ENCODE peak calls at places on chromosome 2, in five cellular contexts. One of them, this sample, is unnamed.

GRCh38 chr2:231604101-231604684 is 11.5 kb downstream of the TEX44 start:
- DNase-seq in RWPE1: peak; percentile 36
- DNase-seq in B cell: peak; percentile 79
- DNase-seq in cardiac muscle cell: no peak
- DNase-seq in GM23338: peak; percentile 67
- DNase-seq in this sample: no peak

GRCh38 chr2:153770359-153770991 is 101.2 kb upstream of the GALNT13 start:
- DNase-seq in RWPE1: no peak
- DNase-seq in B cell: no peak
- DNase-seq in cardiac muscle cell: no peak
- DNase-seq in GM23338: peak; percentile 26
- DNase-seq in this sample: no peak

GRCh38 chr2:62844311-62845090 is 139.0 kb downstream of the EHBP1 start:
- DNase-seq in RWPE1: no peak
- DNase-seq in B cell: no peak
- DNase-seq in cardiac muscle cell: no peak
- DNase-seq in GM23338: no peak
- DNase-seq in this sample: no peak

GRCh38 chr2:226073496-226073895 is 674.0 kb downstream of the NYAP2 start:
- DNase-seq in RWPE1: no peak
- DNase-seq in B cell: no peak
- DNase-seq in cardiac muscle cell: no peak
- DNase-seq in GM23338: no peak
- DNase-seq in this sample: no peak

GRCh38 chr2:212970132-212970531 is 181.3 kb downstream of the IKZF2 start:
- DNase-seq in RWPE1: no peak
- DNase-seq in B cell: no peak
- DNase-seq in cardiac muscle cell: no peak
- DNase-seq in GM23338: no peak
- DNase-seq in this sample: no peak

GRCh38 chr2:16407358-16407757 is 258.3 kb downstream of the CYRIA start:
- DNase-seq in RWPE1: no peak
- DNase-seq in B cell: no peak
- DNase-seq in cardiac muscle cell: peak; percentile 45
- DNase-seq in GM23338: no peak
- DNase-seq in this sample: no peak

GRCh38 chr2:183614797-183615429 is 490.7 kb downstream of the NUP35 start:
- DNase-seq in RWPE1: no peak
- DNase-seq in B cell: no peak
- DNase-seq in cardiac muscle cell: peak; percentile 23
- DNase-seq in GM23338: no peak
- DNase-seq in this sample: no peak

GRCh38 chr2:144824611-144825010 is 304.7 kb upstream of the ZEB2 start:
- DNase-seq in RWPE1: no peak
- DNase-seq in B cell: no peak
- DNase-seq in cardiac muscle cell: no peak
- DNase-seq in GM23338: no peak
- DNase-seq in this sample: no peak

GRCh38 chr2:25684577-25684976 is 11.2 kb upstream of the DTNB start:
- DNase-seq in RWPE1: no peak
- DNase-seq in B cell: no peak
- DNase-seq in cardiac muscle cell: no peak
- DNase-seq in GM23338: no peak
- DNase-seq in this sample: no peak

GRCh38 chr2:38830546-38831159 is 45.1 kb downstream of the DHX57 start:
- DNase-seq in RWPE1: no peak
- DNase-seq in B cell: no peak
- DNase-seq in cardiac muscle cell: no peak
- DNase-seq in GM23338: no peak
- DNase-seq in this sample: no peak

GRCh38 chr2:24181849-24182248 is 7.0 kb downstream of the FAM228A start:
- DNase-seq in RWPE1: no peak
- DNase-seq in B cell: no peak
- DNase-seq in cardiac muscle cell: no peak
- DNase-seq in GM23338: no peak
- DNase-seq in this sample: no peak

GRCh38 chr2:107634172-107634571 is 192.5 kb upstream of the RGPD4 start:
- DNase-seq in RWPE1: no peak
- DNase-seq in B cell: no peak
- DNase-seq in cardiac muscle cell: no peak
- DNase-seq in GM23338: no peak
- DNase-seq in this sample: no peak

DNA sequence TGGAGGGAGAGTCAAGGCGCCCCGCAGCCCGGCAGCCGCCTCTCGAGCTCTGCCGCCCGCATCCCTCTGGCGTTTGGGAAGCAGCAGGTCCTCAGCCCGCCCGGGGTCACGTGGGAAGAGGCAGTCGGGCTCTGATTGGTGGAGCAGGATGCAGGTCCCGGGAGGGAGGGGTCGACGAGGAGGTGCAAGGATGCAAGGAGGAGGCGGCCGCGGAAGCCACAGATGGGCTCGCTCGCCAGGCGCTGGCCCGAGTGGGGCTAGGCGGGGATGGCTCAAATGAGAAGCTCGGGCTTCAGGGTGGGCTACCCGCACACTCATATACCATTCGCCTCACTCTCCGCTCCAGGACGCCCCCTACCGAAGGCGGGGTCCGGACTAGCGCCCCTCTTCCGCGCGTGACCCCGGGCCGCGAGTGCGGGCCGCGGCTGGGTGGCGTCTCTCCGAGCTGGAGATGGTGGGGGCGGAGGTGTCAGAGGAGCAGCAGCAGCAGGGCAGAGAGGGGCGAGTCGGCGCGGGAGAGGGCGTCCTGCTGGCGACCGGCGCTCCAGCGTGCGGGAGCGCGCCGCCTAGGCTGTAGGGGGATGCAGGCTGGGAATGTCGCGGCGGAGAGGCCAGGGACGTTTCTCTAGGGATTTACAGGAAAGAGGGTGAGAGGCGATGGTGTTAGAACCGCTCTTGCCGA is at the start of gene TMEFF2:
- DNase-seq in RWPE1: peak; percentile 88
- DNase-seq in B cell: peak; percentile 41
- DNase-seq in cardiac muscle cell: peak; percentile 72
- DNase-seq in GM23338: peak; percentile 96
- DNase-seq in this sample: peak; percentile 67
- TF ChIP-seq CTCF in RWPE1: peak; percentile 36
- TF ChIP-seq CTCF in B cell: no peak
- TF ChIP-seq CTCF in cardiac muscle cell: peak; percentile 20
- TF ChIP-seq CTCF in GM23338: peak; percentile 36
- TF ChIP-seq CTCF in this sample: no peak

DNA sequence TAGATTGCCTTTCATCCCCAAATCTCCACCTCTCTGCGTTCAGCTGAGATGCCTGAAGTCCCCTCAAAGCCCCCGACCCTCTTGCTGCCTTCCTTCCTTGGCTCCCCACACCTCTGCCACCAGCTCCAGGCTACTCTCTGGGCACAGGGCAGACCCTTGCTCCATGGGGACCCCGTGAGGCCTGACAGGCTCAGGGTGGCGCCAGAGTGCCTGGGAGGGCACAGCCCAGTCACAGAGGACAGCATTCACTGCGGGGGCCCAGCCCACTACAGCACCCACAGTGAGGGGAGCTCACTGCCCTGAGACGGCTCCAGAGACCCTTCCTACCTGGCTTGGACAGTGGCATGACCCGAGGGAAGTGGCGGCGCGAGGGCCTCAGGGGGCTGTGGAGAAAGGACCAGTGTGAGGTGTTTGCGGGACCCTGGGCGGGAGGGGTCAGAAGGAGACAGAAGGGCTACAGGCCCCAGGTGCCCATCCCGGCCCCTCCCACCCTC is 51.0 kb downstream of the AQP12A start:
- DNase-seq in RWPE1: no peak
- DNase-seq in B cell: no peak
- DNase-seq in cardiac muscle cell: peak; percentile 30
- DNase-seq in GM23338: peak; percentile 9
- DNase-seq in this sample: no peak
- TF ChIP-seq CTCF in RWPE1: no peak
- TF ChIP-seq CTCF in B cell: no peak
- TF ChIP-seq CTCF in cardiac muscle cell: no peak
- TF ChIP-seq CTCF in GM23338: peak; percentile 56
- TF ChIP-seq CTCF in this sample: no peak

DNA sequence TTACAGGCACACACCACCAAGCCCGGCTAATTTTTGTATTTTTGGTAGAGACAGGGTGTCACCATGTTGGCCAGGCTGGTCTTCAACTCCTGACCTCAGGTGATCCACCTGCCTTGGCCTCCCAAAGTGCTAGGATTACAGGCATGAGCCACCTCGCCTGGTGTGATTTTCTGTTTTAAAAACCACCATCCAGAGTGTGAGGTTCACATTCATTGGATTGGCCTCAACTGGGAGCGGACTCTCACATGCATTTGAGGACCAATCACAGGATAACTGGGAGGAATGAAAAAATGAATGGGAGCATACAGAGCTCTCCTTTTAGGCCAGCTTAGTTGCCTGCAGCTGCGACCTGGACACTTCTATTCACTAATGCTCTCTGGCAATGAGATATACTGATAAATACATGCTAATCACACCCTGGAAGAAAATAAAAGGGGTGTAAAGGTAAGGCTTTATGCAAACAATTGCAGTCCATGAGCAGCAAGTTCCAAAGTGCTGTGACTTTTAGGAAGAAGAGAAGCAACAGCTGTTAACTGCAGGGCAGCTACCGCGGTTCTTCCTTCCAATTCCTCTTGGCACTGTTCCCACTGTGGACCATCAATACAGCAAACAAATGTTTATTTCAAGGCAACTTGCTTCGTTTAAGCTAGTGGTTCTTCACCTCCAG is 49.4 kb upstream of the FZD5 start:
- DNase-seq in RWPE1: no peak
- DNase-seq in B cell: no peak
- DNase-seq in cardiac muscle cell: no peak
- DNase-seq in GM23338: no peak
- DNase-seq in this sample: no peak
- TF ChIP-seq CTCF in RWPE1: no peak
- TF ChIP-seq CTCF in B cell: no peak
- TF ChIP-seq CTCF in cardiac muscle cell: no peak
- TF ChIP-seq CTCF in GM23338: no peak
- TF ChIP-seq CTCF in this sample: no peak

GRCh38 chr2:124018894-124019293 is 6.2 kb upstream of the CNTNAP5 start:
- DNase-seq in RWPE1: peak; percentile 18
- DNase-seq in B cell: no peak
- DNase-seq in cardiac muscle cell: no peak
- DNase-seq in GM23338: peak; percentile 14
- DNase-seq in this sample: no peak
- TF ChIP-seq CTCF in RWPE1: peak; percentile 11
- TF ChIP-seq CTCF in B cell: no peak
- TF ChIP-seq CTCF in cardiac muscle cell: peak; percentile 47
- TF ChIP-seq CTCF in GM23338: peak; percentile 28
- TF ChIP-seq CTCF in this sample: no peak

GRCh38 chr2:54454548-54454921 is 1.6 kb upstream of the SPTBN1 start:
- DNase-seq in RWPE1: no peak
- DNase-seq in B cell: no peak
- DNase-seq in cardiac muscle cell: no peak
- DNase-seq in GM23338: no peak
- DNase-seq in this sample: no peak
- TF ChIP-seq CTCF in RWPE1: no peak
- TF ChIP-seq CTCF in B cell: no peak
- TF ChIP-seq CTCF in cardiac muscle cell: no peak
- TF ChIP-seq CTCF in GM23338: no peak
- TF ChIP-seq CTCF in this sample: no peak

DNA sequence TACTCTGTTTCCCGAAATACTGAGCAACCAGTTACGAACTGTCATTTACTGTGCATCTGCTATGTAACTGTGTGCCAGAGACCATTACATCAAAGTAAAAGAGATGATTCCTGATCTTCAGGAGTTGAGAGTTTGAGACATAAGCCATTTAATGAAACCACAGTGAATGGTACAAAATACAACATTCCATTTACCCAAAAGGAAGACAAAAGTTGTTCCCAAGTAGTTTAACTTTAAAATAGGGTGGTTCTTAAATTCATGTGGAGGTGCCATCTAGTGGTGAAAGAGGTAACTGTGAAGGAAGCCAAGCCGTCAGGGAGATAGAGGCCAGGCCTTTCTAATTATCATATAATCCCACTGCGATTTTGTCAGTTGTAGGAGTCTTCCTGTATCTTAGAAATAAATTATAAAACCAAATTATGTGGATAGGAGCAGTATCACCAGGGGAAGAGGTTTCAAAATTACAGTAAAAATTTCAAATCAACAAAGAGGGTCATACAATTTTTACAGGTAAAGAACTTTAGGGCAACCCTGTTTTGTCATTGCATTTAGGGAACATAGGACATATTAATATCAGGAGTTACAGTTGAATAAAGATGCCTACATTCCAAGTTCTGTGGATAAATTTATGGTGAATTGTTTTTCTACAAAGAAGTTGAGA is 67.7 kb downstream of the EPAS1 start:
- DNase-seq in RWPE1: peak; percentile 45
- DNase-seq in B cell: peak; percentile 55
- DNase-seq in cardiac muscle cell: peak; percentile 66
- DNase-seq in GM23338: peak; percentile 83
- DNase-seq in this sample: peak; percentile 52
- TF ChIP-seq CTCF in RWPE1: peak; percentile 81
- TF ChIP-seq CTCF in B cell: peak; percentile 94
- TF ChIP-seq CTCF in cardiac muscle cell: peak; percentile 69
- TF ChIP-seq CTCF in GM23338: peak; percentile 78
- TF ChIP-seq CTCF in this sample: peak; percentile 91

DNA sequence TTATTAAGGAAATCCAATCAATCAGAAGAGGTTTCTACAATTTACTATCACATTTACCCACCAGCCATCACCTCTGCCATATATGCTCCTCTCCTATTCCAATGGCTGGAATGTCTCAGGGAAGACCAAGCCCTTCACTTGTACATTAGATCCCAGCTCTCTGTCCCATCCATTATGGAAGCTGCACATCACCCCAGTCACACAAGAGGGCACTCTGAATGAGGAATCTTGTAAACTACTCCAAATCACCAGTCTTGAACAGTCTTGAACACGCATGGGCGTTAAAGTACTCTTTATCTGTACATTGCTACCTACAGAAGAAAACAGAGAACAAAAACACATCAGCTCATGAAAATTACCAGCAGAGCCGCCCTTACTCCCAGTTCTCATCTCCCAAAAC is 38.7 kb downstream of the ZC3H8 start:
- DNase-seq in RWPE1: no peak
- DNase-seq in B cell: no peak
- DNase-seq in cardiac muscle cell: peak; percentile 24
- DNase-seq in GM23338: peak; percentile 21
- DNase-seq in this sample: no peak
- TF ChIP-seq CTCF in RWPE1: no peak
- TF ChIP-seq CTCF in B cell: no peak
- TF ChIP-seq CTCF in cardiac muscle cell: peak; percentile 43
- TF ChIP-seq CTCF in GM23338: peak; percentile 50
- TF ChIP-seq CTCF in this sample: no peak

DNA sequence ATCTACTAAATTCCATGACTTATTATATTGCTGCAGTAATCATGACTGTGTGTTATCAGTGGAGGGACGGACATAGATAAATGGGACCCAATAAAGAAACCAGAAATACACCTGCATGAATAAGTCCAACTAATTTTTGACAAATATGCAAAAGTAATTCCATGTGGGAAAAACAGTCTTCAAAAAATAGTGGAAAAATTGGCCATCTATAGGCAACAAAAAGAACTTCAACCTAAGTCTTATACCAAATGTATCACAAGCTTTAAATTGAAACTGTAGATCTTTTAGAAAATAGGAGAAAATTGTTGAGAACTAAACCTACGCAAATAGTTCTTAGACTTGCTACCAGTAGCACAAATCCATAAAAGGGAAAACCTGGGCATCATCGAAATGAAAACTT is 376.2 kb downstream of the NCKAP5 start:
- DNase-seq in RWPE1: no peak
- DNase-seq in B cell: no peak
- DNase-seq in cardiac muscle cell: no peak
- DNase-seq in GM23338: no peak
- DNase-seq in this sample: no peak
- TF ChIP-seq CTCF in RWPE1: no peak
- TF ChIP-seq CTCF in B cell: no peak
- TF ChIP-seq CTCF in cardiac muscle cell: no peak
- TF ChIP-seq CTCF in GM23338: no peak
- TF ChIP-seq CTCF in this sample: no peak

This sample was measured in activated CD8-positive, alpha-beta T cell treated with anti-CD3 and anti-CD28 coated beads for 36 hours.